ENCODE peak calls at places on chromosomes 11 and 22, in four cellular contexts. One of them, this sample, is unnamed.

GRCh38 chr11:120482149-120482548 is 29.4 kb upstream of the GRIK4 start:
- DNase-seq in lung: no peak
- DNase-seq in brain microvascular endothelial cell: peak
- DNase-seq in CD4-positive, alpha-beta memory T cell: no peak
- DNase-seq in this sample: no peak

GRCh38 chr11:12289667-12290476 is 87.5 kb upstream of the PARVA start:
- DNase-seq in brain microvascular endothelial cell: no peak
- DNase-seq in lung: no peak
- DNase-seq in CD4-positive, alpha-beta memory T cell: no peak
- DNase-seq in this sample: no peak

GRCh38 chr22:41782316-41782715 is 18.2 kb upstream of the CCDC134 start:
- DNase-seq in brain microvascular endothelial cell: no peak
- DNase-seq in CD4-positive, alpha-beta memory T cell: no peak
- DNase-seq in lung: no peak
- DNase-seq in this sample: no peak

GRCh38 chr11:120877746-120878365 is 146.0 kb upstream of the TBCEL start:
- DNase-seq in lung: no peak
- DNase-seq in brain microvascular endothelial cell: no peak
- DNase-seq in CD4-positive, alpha-beta memory T cell: no peak
- DNase-seq in this sample: no peak

GRCh38 chr22:28021116-28021997 is 102.3 kb upstream of the PITPNB start:
- DNase-seq in CD4-positive, alpha-beta memory T cell: no peak
- DNase-seq in brain microvascular endothelial cell: no peak
- DNase-seq in lung: no peak
- DNase-seq in this sample: no peak

GRCh38 chr11:24575392-24575791 is 78.5 kb downstream of the LUZP2 start:
- DNase-seq in brain microvascular endothelial cell: peak
- DNase-seq in lung: no peak
- DNase-seq in CD4-positive, alpha-beta memory T cell: no peak
- DNase-seq in this sample: no peak

GRCh38 chr11:35168606-35169200 is 29.7 kb downstream of the CD44 start:
- DNase-seq in lung: no peak
- DNase-seq in brain microvascular endothelial cell: no peak
- DNase-seq in CD4-positive, alpha-beta memory T cell: no peak
- DNase-seq in this sample: no peak

GRCh38 chr11:108788565-108789199 is 123.8 kb downstream of the DDX10 start:
- DNase-seq in CD4-positive, alpha-beta memory T cell: no peak
- DNase-seq in lung: no peak
- DNase-seq in brain microvascular endothelial cell: peak
- DNase-seq in this sample: no peak

GRCh38 chr11:84947970-84948600 is 679.1 kb downstream of the DLG2 start:
- DNase-seq in brain microvascular endothelial cell: no peak
- DNase-seq in lung: no peak
- DNase-seq in CD4-positive, alpha-beta memory T cell: no peak
- DNase-seq in this sample: no peak

GRCh38 chr11:113314389-113315301 is at the start of gene TTC12:
- DNase-seq in lung: peak
- DNase-seq in CD4-positive, alpha-beta memory T cell: peak
- DNase-seq in brain microvascular endothelial cell: peak
- DNase-seq in this sample: peak

GRCh38 chr11:128473631-128474030 is 113.7 kb downstream of the ETS1 start:
- DNase-seq in brain microvascular endothelial cell: no peak
- DNase-seq in lung: no peak
- DNase-seq in CD4-positive, alpha-beta memory T cell: no peak
- DNase-seq in this sample: no peak

GRCh38 chr11:22703561-22703960 is 37.1 kb downstream of the GAS2 start:
- DNase-seq in lung: no peak
- DNase-seq in CD4-positive, alpha-beta memory T cell: no peak
- DNase-seq in brain microvascular endothelial cell: no peak
- DNase-seq in this sample: no peak

DNA sequence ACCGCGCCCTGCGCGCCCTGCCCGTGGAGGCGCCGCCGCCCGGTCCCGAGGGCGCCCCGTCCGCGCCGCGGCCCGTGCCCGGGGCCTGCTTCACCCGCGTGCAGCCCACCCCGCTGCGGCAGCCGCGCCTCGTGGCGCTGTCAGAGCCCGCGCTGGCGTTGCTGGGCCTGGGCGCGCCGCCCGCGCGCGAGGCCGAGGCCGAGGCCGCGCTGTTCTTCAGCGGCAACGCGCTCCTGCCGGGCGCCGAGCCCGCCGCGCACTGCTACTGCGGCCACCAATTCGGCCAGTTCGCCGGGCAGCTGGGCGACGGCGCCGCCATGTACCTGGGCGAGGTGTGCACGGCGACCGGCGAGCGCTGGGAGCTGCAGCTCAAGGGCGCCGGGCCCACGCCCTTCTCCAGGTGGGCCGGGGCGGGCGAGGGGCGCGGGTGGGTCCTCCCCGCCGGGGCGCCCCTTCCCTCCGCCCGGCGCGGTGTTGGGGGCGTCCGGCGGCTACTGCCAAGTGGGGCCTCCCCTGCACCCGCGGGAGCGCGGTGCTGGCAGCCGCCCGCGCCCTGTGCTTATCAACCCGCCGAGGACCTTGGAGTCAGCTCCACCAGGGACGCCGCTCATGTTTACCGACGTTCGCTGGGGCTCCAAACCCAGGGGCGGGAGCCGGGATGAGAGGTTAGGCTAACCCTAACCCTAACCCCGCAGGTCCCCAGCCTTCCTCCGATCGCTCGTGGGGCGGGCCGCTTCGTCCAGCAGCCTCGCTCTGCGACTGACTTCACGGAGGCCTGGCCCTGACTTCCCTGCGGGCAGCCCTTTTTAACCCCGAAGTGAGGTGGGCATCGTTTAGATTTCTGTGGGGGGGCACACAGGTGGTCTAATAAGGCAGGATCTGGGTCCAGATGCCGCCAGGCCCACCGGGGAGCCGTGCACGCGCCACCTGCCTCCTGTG is 649 bp downstream of the SELENOO start:
- DNase-seq in CD4-positive, alpha-beta memory T cell: no peak
- DNase-seq in brain microvascular endothelial cell: no peak
- DNase-seq in lung: no peak
- DNase-seq in this sample: no peak
- H3K27ac ChIP-seq in CD4-positive, alpha-beta memory T cell: peak
- H3K27ac ChIP-seq in brain microvascular endothelial cell: no peak
- H3K27ac ChIP-seq in lung: peak
- H3K27ac ChIP-seq in this sample: peak

GRCh38 chr22:38292694-38293093 is 19.9 kb upstream of the TMEM184B start:
- DNase-seq in CD4-positive, alpha-beta memory T cell: no peak
- DNase-seq in brain microvascular endothelial cell: peak
- DNase-seq in lung: no peak
- DNase-seq in this sample: no peak

GRCh38 chr22:38291201-38291777 is 18.5 kb upstream of the TMEM184B start:
- DNase-seq in CD4-positive, alpha-beta memory T cell: no peak
- DNase-seq in brain microvascular endothelial cell: no peak
- DNase-seq in lung: no peak
- DNase-seq in this sample: no peak

GRCh38 chr22:38286915-38287669 is 14.3 kb upstream of the TMEM184B start:
- DNase-seq in CD4-positive, alpha-beta memory T cell: no peak
- DNase-seq in lung: no peak
- DNase-seq in brain microvascular endothelial cell: no peak
- DNase-seq in this sample: no peak

GRCh38 chr22:38290347-38290746 is 17.5 kb upstream of the TMEM184B start:
- DNase-seq in brain microvascular endothelial cell: no peak
- DNase-seq in CD4-positive, alpha-beta memory T cell: no peak
- DNase-seq in lung: no peak
- DNase-seq in this sample: no peak

DNA sequence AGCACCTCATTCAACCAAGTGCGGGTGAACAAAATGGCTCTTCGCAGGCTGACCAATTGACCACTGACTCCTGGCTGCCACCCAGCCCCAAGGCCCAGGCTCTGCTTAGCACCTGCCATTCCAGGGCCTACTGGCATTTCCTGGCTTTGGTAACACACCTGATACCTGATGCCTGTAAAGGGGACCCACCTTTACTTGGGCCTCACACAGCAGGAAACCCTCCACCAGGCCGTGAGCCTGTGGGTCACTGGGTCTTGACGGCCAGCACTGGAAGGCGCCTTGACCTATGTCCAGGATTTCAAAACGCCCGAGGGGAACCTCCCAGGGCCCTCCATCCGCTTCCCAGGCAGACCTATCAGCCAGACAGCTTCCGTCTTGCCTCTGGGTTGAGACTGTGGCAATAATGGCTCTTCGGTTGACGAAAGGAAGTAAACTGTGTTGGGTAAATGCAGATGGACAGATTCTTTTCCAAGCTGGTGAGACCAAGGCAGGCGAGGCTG is 16.8 kb upstream of the TMEM184B start:
- DNase-seq in CD4-positive, alpha-beta memory T cell: no peak
- DNase-seq in brain microvascular endothelial cell: no peak
- DNase-seq in lung: peak
- DNase-seq in this sample: no peak
- H3K27ac ChIP-seq in CD4-positive, alpha-beta memory T cell: no peak
- H3K27ac ChIP-seq in brain microvascular endothelial cell: no peak
- H3K27ac ChIP-seq in lung: peak
- H3K27ac ChIP-seq in this sample: no peak

DNA sequence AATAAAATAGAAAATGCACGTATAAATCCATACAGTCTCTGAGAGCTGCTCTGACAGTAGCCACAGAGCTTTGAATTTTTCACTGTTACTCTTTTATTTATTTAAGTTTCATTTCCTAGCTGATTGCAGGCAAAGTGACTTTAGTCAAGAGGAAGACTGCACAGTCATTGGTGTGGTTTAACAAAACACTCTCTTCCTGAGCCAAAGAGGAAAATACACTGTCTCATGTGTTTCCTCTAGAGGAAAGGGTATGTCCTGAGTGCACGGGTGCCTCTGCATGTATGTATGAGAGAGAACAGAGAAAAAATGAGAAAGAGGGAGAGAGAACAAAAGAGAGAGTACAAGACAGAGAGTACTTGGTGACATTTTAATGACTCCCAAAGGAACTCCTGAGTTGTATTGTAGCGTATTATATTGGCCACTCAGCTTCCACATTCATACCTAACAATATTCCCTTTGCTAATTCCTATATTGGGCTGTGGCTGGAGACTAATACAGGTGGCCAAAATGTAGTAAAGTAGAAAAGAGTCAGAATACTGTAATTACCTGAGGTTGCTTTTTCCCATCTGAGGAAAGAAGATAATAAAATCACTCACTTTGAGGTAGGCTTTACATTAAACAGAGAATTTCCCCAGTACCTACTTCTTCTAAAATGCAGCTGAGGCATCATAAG is at the start of gene OR4D9:
- DNase-seq in CD4-positive, alpha-beta memory T cell: no peak
- DNase-seq in brain microvascular endothelial cell: no peak
- DNase-seq in lung: no peak
- DNase-seq in this sample: no peak
- H3K27ac ChIP-seq in CD4-positive, alpha-beta memory T cell: no peak
- H3K27ac ChIP-seq in brain microvascular endothelial cell: no peak
- H3K27ac ChIP-seq in lung: peak
- H3K27ac ChIP-seq in this sample: no peak

GRCh38 chr11:5600374-5600851 is 4.0 kb downstream of the TRIM6 start:
- DNase-seq in CD4-positive, alpha-beta memory T cell: peak
- DNase-seq in brain microvascular endothelial cell: peak
- DNase-seq in lung: peak
- DNase-seq in this sample: peak

GRCh38 chr11:5604896-5605295 is 8.5 kb downstream of the TRIM6 start:
- DNase-seq in lung: no peak
- DNase-seq in CD4-positive, alpha-beta memory T cell: no peak
- DNase-seq in brain microvascular endothelial cell: no peak
- DNase-seq in this sample: no peak

GRCh38 chr11:5597953-5598352 is 1.5 kb downstream of the TRIM6 start:
- DNase-seq in brain microvascular endothelial cell: no peak
- DNase-seq in CD4-positive, alpha-beta memory T cell: no peak
- DNase-seq in lung: no peak
- DNase-seq in this sample: no peak

GRCh38 chr11:5605849-5606248 is 9.4 kb downstream of the TRIM6 start:
- DNase-seq in brain microvascular endothelial cell: peak
- DNase-seq in lung: no peak
- DNase-seq in CD4-positive, alpha-beta memory T cell: no peak
- DNase-seq in this sample: no peak

DNA sequence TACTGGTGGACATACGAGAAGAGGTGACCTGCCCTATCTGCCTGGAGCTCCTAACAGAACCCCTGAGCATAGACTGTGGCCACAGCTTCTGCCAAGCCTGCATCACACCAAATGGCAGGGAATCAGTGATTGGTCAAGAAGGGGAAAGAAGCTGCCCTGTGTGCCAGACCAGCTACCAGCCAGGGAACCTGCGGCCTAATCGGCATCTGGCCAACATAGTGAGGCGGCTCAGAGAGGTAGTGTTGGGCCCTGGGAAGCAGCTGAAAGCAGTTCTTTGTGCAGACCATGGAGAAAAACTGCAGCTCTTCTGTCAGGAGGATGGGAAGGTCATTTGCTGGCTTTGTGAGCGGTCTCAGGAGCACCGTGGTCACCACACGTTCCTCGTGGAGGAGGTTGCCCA is 6.9 kb downstream of the TRIM6 start:
- DNase-seq in brain microvascular endothelial cell: no peak
- DNase-seq in CD4-positive, alpha-beta memory T cell: no peak
- DNase-seq in lung: no peak
- DNase-seq in this sample: no peak
- H3K27ac ChIP-seq in brain microvascular endothelial cell: no peak
- H3K27ac ChIP-seq in CD4-positive, alpha-beta memory T cell: no peak
- H3K27ac ChIP-seq in lung: no peak
- H3K27ac ChIP-seq in this sample: no peak

DNA sequence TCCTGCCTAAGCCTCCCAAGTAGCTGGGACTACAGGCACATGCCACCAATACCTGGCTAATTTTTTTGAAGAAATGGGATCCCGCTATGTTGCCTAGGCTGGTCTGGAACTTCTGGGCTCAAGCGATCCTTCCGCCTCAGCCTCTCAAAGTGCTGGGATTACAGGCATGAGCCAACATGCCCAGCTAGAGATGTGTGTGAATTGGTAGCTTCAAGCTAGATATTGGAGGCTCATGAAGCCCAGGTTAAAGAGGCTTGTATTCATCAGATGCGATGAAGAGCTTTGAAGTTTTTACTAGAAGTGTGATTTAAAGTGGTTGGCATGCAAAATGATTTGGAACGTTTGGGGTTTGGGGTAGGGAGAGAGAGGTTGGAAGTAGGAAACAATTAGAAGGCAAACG is 19.6 kb downstream of the NF2 start:
- DNase-seq in brain microvascular endothelial cell: no peak
- DNase-seq in lung: no peak
- DNase-seq in CD4-positive, alpha-beta memory T cell: no peak
- DNase-seq in this sample: no peak
- H3K27ac ChIP-seq in brain microvascular endothelial cell: peak
- H3K27ac ChIP-seq in lung: no peak
- H3K27ac ChIP-seq in CD4-positive, alpha-beta memory T cell: peak
- H3K27ac ChIP-seq in this sample: no peak

DNA sequence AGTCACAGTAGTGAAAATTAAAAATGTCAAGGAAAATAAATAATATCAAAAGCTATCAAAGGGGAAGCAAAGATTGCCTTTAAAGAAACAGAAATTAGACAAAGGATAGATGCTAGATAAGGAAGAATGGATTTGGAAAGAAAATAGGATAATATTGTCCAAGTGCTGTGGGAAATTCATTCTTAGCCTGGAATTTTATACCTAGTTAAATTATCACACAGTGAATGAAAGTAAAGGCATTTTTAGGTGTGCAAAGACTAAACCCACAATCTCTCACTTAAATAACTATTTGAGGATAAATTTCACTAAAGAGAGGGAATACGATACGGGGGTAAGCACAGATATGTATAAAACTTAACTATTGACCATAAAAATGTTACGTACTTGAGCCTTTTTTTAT is 511.1 kb downstream of the TMEM135 start:
- DNase-seq in CD4-positive, alpha-beta memory T cell: no peak
- DNase-seq in brain microvascular endothelial cell: no peak
- DNase-seq in lung: no peak
- DNase-seq in this sample: no peak
- H3K27ac ChIP-seq in CD4-positive, alpha-beta memory T cell: no peak
- H3K27ac ChIP-seq in brain microvascular endothelial cell: no peak
- H3K27ac ChIP-seq in lung: no peak
- H3K27ac ChIP-seq in this sample: no peak